ENCODE peak calls at places on chromosome 7, in seven cellular contexts. One of them, this sample, is unnamed.

GRCh38 chr7:479948-480499 is 39.6 kb downstream of the PDGFA start:
- DNase-seq in frontal cortex: no peak
- DNase-seq in T-helper 1 cell: peak
- DNase-seq in cardiac muscle cell: no peak
- DNase-seq in ELF-1: no peak
- DNase-seq in NCI-H1092: no peak
- DNase-seq in ACHN: no peak
- DNase-seq in this sample: no peak

GRCh38 chr7:158544708-158545107 is 42.9 kb downstream of the PTPRN2 start:
- DNase-seq in ELF-1: no peak
- DNase-seq in NCI-H1092: no peak
- DNase-seq in T-helper 1 cell: no peak
- DNase-seq in cardiac muscle cell: no peak
- DNase-seq in ACHN: no peak
- DNase-seq in frontal cortex: no peak
- DNase-seq in this sample: no peak

GRCh38 chr7:40733578-40733977 is 598.8 kb downstream of the SUGCT start:
- DNase-seq in ELF-1: no peak
- DNase-seq in T-helper 1 cell: no peak
- DNase-seq in NCI-H1092: no peak
- DNase-seq in ACHN: no peak
- DNase-seq in cardiac muscle cell: no peak
- DNase-seq in frontal cortex: no peak
- DNase-seq in this sample: no peak

GRCh38 chr7:139439375-139439774 is 44.1 kb downstream of the KLRG2 start:
- DNase-seq in ACHN: no peak
- DNase-seq in cardiac muscle cell: no peak
- DNase-seq in NCI-H1092: no peak
- DNase-seq in T-helper 1 cell: no peak
- DNase-seq in ELF-1: no peak
- DNase-seq in frontal cortex: no peak
- DNase-seq in this sample: no peak

GRCh38 chr7:135501402-135501801 is 8.5 kb downstream of the CNOT4 start:
- DNase-seq in T-helper 1 cell: no peak
- DNase-seq in ACHN: no peak
- DNase-seq in frontal cortex: no peak
- DNase-seq in cardiac muscle cell: no peak
- DNase-seq in ELF-1: no peak
- DNase-seq in NCI-H1092: no peak
- DNase-seq in this sample: no peak

GRCh38 chr7:152756126-152756525 is 3.4 kb upstream of the ACTR3B start:
- DNase-seq in cardiac muscle cell: no peak
- DNase-seq in ELF-1: no peak
- DNase-seq in ACHN: no peak
- DNase-seq in T-helper 1 cell: no peak
- DNase-seq in NCI-H1092: no peak
- DNase-seq in frontal cortex: no peak
- DNase-seq in this sample: no peak

GRCh38 chr7:151272877-151273276 is 24.4 kb upstream of the SMARCD3 start:
- DNase-seq in ACHN: no peak
- DNase-seq in cardiac muscle cell: no peak
- DNase-seq in T-helper 1 cell: no peak
- DNase-seq in frontal cortex: no peak
- DNase-seq in ELF-1: no peak
- DNase-seq in NCI-H1092: no peak
- DNase-seq in this sample: no peak

GRCh38 chr7:92833024-92833765 is 3.2 kb downstream of the CDK6 start:
- DNase-seq in ACHN: peak
- DNase-seq in frontal cortex: peak
- DNase-seq in cardiac muscle cell: peak
- DNase-seq in T-helper 1 cell: peak
- DNase-seq in ELF-1: peak
- DNase-seq in NCI-H1092: peak
- DNase-seq in this sample: peak

GRCh38 chr7:54037873-54038272 is 504.3 kb upstream of the VSTM2A start:
- DNase-seq in ACHN: no peak
- DNase-seq in T-helper 1 cell: no peak
- DNase-seq in ELF-1: peak
- DNase-seq in frontal cortex: no peak
- DNase-seq in cardiac muscle cell: no peak
- DNase-seq in NCI-H1092: no peak
- DNase-seq in this sample: no peak

GRCh38 chr7:24411226-24411625 is 127.2 kb downstream of the NPY start:
- DNase-seq in frontal cortex: no peak
- DNase-seq in ACHN: no peak
- DNase-seq in cardiac muscle cell: no peak
- DNase-seq in T-helper 1 cell: no peak
- DNase-seq in ELF-1: no peak
- DNase-seq in NCI-H1092: no peak
- DNase-seq in this sample: no peak

GRCh38 chr7:129351320-129351719 is 82.9 kb upstream of the STRIP2 start:
- DNase-seq in NCI-H1092: no peak
- DNase-seq in ACHN: no peak
- DNase-seq in frontal cortex: no peak
- DNase-seq in cardiac muscle cell: peak
- DNase-seq in ELF-1: no peak
- DNase-seq in T-helper 1 cell: no peak
- DNase-seq in this sample: no peak

GRCh38 chr7:85516675-85517074 is 329.8 kb upstream of the SEMA3D start:
- DNase-seq in frontal cortex: no peak
- DNase-seq in NCI-H1092: no peak
- DNase-seq in ELF-1: no peak
- DNase-seq in ACHN: no peak
- DNase-seq in cardiac muscle cell: peak
- DNase-seq in T-helper 1 cell: no peak
- DNase-seq in this sample: no peak

GRCh38 chr7:26955516-26955915 is 91.1 kb upstream of the SKAP2 start:
- DNase-seq in frontal cortex: no peak
- DNase-seq in ACHN: no peak
- DNase-seq in ELF-1: no peak
- DNase-seq in T-helper 1 cell: no peak
- DNase-seq in NCI-H1092: no peak
- DNase-seq in cardiac muscle cell: no peak
- DNase-seq in this sample: no peak

GRCh38 chr7:81447351-81447952 is 322.4 kb downstream of the HGF start:
- DNase-seq in ACHN: peak
- DNase-seq in cardiac muscle cell: peak
- DNase-seq in frontal cortex: no peak
- DNase-seq in ELF-1: peak
- DNase-seq in NCI-H1092: peak
- DNase-seq in T-helper 1 cell: no peak
- DNase-seq in this sample: peak

GRCh38 chr7:29989257-29989995 is at the start of gene SCRN1:
- DNase-seq in NCI-H1092: peak
- DNase-seq in ACHN: peak
- DNase-seq in frontal cortex: peak
- DNase-seq in cardiac muscle cell: no peak
- DNase-seq in T-helper 1 cell: no peak
- DNase-seq in ELF-1: peak
- DNase-seq in this sample: peak

GRCh38 chr7:1713502-1714484 is 43.7 kb downstream of the ELFN1 start:
- DNase-seq in cardiac muscle cell: no peak
- DNase-seq in frontal cortex: no peak
- DNase-seq in NCI-H1092: peak
- DNase-seq in T-helper 1 cell: no peak
- DNase-seq in ELF-1: peak
- DNase-seq in ACHN: no peak
- DNase-seq in this sample: peak

GRCh38 chr7:87318741-87319140 is 26.7 kb upstream of the CROT start:
- DNase-seq in ELF-1: no peak
- DNase-seq in NCI-H1092: peak
- DNase-seq in ACHN: no peak
- DNase-seq in T-helper 1 cell: no peak
- DNase-seq in frontal cortex: no peak
- DNase-seq in cardiac muscle cell: no peak
- DNase-seq in this sample: no peak

GRCh38 chr7:106418094-106418493 is 133.3 kb upstream of the NAMPT start:
- DNase-seq in cardiac muscle cell: peak
- DNase-seq in NCI-H1092: no peak
- DNase-seq in T-helper 1 cell: no peak
- DNase-seq in frontal cortex: no peak
- DNase-seq in ELF-1: no peak
- DNase-seq in ACHN: no peak
- DNase-seq in this sample: no peak

GRCh38 chr7:64993901-64994300 is 3.1 kb upstream of the ZNF117 start:
- DNase-seq in ACHN: no peak
- DNase-seq in NCI-H1092: no peak
- DNase-seq in cardiac muscle cell: no peak
- DNase-seq in T-helper 1 cell: no peak
- DNase-seq in frontal cortex: no peak
- DNase-seq in ELF-1: no peak
- DNase-seq in this sample: no peak

GRCh38 chr7:159117366-159118219 is 27.1 kb downstream of the VIPR2 start:
- DNase-seq in T-helper 1 cell: no peak
- DNase-seq in frontal cortex: no peak
- DNase-seq in ACHN: no peak
- DNase-seq in ELF-1: no peak
- DNase-seq in NCI-H1092: no peak
- DNase-seq in cardiac muscle cell: no peak
- DNase-seq in this sample: no peak

GRCh38 chr7:1457949-1458675 is 1.2 kb downstream of the MICALL2 start:
- DNase-seq in ACHN: peak
- DNase-seq in frontal cortex: no peak
- DNase-seq in ELF-1: no peak
- DNase-seq in NCI-H1092: no peak
- DNase-seq in cardiac muscle cell: peak
- DNase-seq in T-helper 1 cell: no peak
- DNase-seq in this sample: no peak

GRCh38 chr7:57529931-57530330 is 80.0 kb downstream of the ZNF716 start:
- DNase-seq in ELF-1: no peak
- DNase-seq in T-helper 1 cell: no peak
- DNase-seq in cardiac muscle cell: no peak
- DNase-seq in frontal cortex: no peak
- DNase-seq in ACHN: no peak
- DNase-seq in NCI-H1092: no peak
- DNase-seq in this sample: no peak

GRCh38 chr7:153245809-153246208 is 486.3 kb downstream of the ACTR3B start:
- DNase-seq in cardiac muscle cell: no peak
- DNase-seq in ACHN: no peak
- DNase-seq in T-helper 1 cell: no peak
- DNase-seq in ELF-1: no peak
- DNase-seq in frontal cortex: no peak
- DNase-seq in NCI-H1092: no peak
- DNase-seq in this sample: no peak

GRCh38 chr7:38751416-38751815 is 120.2 kb upstream of the AMPH start:
- DNase-seq in ELF-1: no peak
- DNase-seq in frontal cortex: no peak
- DNase-seq in NCI-H1092: no peak
- DNase-seq in ACHN: no peak
- DNase-seq in T-helper 1 cell: no peak
- DNase-seq in cardiac muscle cell: no peak
- DNase-seq in this sample: no peak

GRCh38 chr7:155129186-155129585 is 59.1 kb downstream of the HTR5A start:
- DNase-seq in cardiac muscle cell: no peak
- DNase-seq in ELF-1: no peak
- DNase-seq in frontal cortex: no peak
- DNase-seq in ACHN: no peak
- DNase-seq in NCI-H1092: no peak
- DNase-seq in T-helper 1 cell: no peak
- DNase-seq in this sample: no peak

GRCh38 chr7:44065431-44066110 is at the start of gene PGAM2:
- DNase-seq in ELF-1: peak
- DNase-seq in cardiac muscle cell: peak
- DNase-seq in ACHN: no peak
- DNase-seq in T-helper 1 cell: no peak
- DNase-seq in frontal cortex: no peak
- DNase-seq in NCI-H1092: no peak
- DNase-seq in this sample: no peak

GRCh38 chr7:123747620-123748141 is 1.1 kb downstream of the WASL start:
- DNase-seq in T-helper 1 cell: no peak
- DNase-seq in ELF-1: peak
- DNase-seq in frontal cortex: peak
- DNase-seq in cardiac muscle cell: peak
- DNase-seq in ACHN: peak
- DNase-seq in NCI-H1092: peak
- DNase-seq in this sample: peak

GRCh38 chr7:137475966-137476365 is 132.4 kb upstream of the PTN start:
- DNase-seq in T-helper 1 cell: no peak
- DNase-seq in cardiac muscle cell: no peak
- DNase-seq in ACHN: no peak
- DNase-seq in ELF-1: no peak
- DNase-seq in NCI-H1092: no peak
- DNase-seq in frontal cortex: peak
- DNase-seq in this sample: no peak

GRCh38 chr7:151276651-151277590 is 28.4 kb upstream of the SMARCD3 start:
- DNase-seq in cardiac muscle cell: peak
- DNase-seq in ELF-1: peak
- DNase-seq in T-helper 1 cell: peak
- DNase-seq in frontal cortex: peak
- DNase-seq in ACHN: peak
- DNase-seq in NCI-H1092: peak
- DNase-seq in this sample: peak

GRCh38 chr7:158272091-158272490 is 315.5 kb downstream of the PTPRN2 start:
- DNase-seq in NCI-H1092: no peak
- DNase-seq in T-helper 1 cell: peak
- DNase-seq in ACHN: no peak
- DNase-seq in ELF-1: no peak
- DNase-seq in frontal cortex: no peak
- DNase-seq in cardiac muscle cell: no peak
- DNase-seq in this sample: no peak

GRCh38 chr7:114085592-114086490 is 167.0 kb upstream of the PPP1R3A start:
- DNase-seq in T-helper 1 cell: no peak
- DNase-seq in ELF-1: peak
- DNase-seq in frontal cortex: peak
- DNase-seq in NCI-H1092: peak
- DNase-seq in cardiac muscle cell: peak
- DNase-seq in ACHN: peak
- DNase-seq in this sample: peak

This sample was measured in endothelial cell.